ENCODE peak calls at places on chromosome 1, in six cellular contexts. H is ascending aorta, C is left ventricle myocardium inferior, L is left lung, G is heart right ventricle, J is ovary. O is an unnamed sample.

GRCh38 chr1:61054636-61055035 is 27.7 kb upstream of the NFIA start:
- DNase-seq in H (no peak), C (no peak), L (no peak), G (no peak), J (no peak), O (no peak)

GRCh38 chr1:151368000-151368744 is 4.3 kb downstream of the SELENBP1 start:
- DNase-seq in H (peak; percentile 48), C (no peak), L (no peak), G (peak; percentile 42), J (peak; percentile 69), O (no peak)

GRCh38 chr1:20495661-20496060 is 9.7 kb upstream of the CAMK2N1 start:
- DNase-seq in H (no peak), C (no peak), L (no peak), G (no peak), J (no peak), O (no peak)

GRCh38 chr1:84740050-84740714 is 49.9 kb upstream of the SSX2IP start:
- DNase-seq in H (no peak), C (no peak), L (no peak), G (no peak), J (no peak), O (no peak)

GRCh38 chr1:235295902-235296350 is 32.1 kb downstream of the ARID4B start:
- DNase-seq in H (no peak), C (no peak), L (no peak), G (no peak), J (no peak), O (no peak)

GRCh38 chr1:8939362-8939995 is 6.2 kb upstream of the CA6 start:
- DNase-seq in H (no peak), C (no peak), L (no peak), G (no peak), J (no peak), O (no peak)

GRCh38 chr1:242477944-242478343 is 46.6 kb downstream of the PLD5 start:
- DNase-seq in H (no peak), C (no peak), L (no peak), G (no peak), J (no peak), O (no peak)

GRCh38 chr1:78468511-78468910 is 22.3 kb upstream of the PTGFR start:
- DNase-seq in H (no peak), C (no peak), L (no peak), G (no peak), J (no peak), O (no peak)

GRCh38 chr1:88780485-88780884 is 96.4 kb downstream of the PKN2 start:
- DNase-seq in H (no peak), C (no peak), L (no peak), G (no peak), J (no peak), O (no peak)

GRCh38 chr1:232630047-232630893 is at the start of gene SIPA1L2:
- DNase-seq in H (peak; percentile 95), C (peak; percentile 95), L (peak; percentile 98), G (peak; percentile 94), J (peak; percentile 96), O (peak; percentile 97)

GRCh38 chr1:35888255-35888654 is 5.2 kb downstream of the AGO1 start:
- DNase-seq in H (no peak), C (no peak), L (no peak), G (no peak), J (no peak), O (no peak)

DNA sequence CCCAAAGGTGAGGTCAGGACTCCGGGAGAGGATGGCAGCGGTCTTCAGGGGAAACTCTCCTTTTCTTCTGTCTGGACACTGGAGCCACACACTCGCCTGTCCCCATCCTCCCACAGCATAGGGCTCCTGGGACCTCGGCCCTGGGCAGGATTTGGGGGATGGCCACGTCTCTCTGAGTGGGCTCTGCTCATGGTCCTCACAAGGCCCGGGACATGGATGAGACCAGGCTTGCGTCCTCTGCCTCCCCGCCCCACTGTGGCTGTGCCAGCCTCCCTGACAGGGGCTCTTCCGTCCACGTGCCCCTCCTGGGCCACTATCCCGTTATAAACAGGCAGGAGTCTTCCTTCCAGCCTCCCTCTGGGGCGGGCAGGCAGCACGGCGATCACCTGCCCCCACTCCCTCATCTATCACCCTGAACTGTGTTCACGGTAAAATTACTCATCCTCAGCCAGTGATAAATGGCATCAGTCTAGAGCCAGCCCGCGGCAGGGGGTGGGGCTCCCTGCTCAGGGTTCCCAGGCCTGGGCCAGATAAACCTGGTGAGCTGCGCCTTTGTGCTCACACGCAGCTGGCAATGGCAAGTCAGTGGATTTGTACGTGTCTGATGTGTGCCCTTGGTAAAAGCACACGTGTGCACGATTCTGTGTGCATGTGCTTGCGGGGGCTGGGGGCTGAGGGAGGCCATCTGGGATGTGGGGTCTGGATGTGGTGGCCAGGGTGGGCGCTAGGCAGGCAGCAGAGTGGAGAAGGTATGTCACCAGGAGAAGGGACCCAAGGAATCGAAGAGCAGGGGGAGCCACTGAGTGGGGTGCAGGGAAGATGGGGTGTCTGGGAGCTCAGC is 12.6 kb upstream of the SAMD11 start:
- DNase-seq in H (peak; percentile 50), C (no peak), L (peak; percentile 51), G (no peak), J (peak; percentile 13), O (peak; percentile 81)
- H3K4me3 ChIP-seq in H (no peak overlapping the region), C (no peak overlapping the region), L (no peak overlapping the region), G (no peak overlapping the region), J (no peak overlapping the region), O (no peak overlapping the region)

DNA sequence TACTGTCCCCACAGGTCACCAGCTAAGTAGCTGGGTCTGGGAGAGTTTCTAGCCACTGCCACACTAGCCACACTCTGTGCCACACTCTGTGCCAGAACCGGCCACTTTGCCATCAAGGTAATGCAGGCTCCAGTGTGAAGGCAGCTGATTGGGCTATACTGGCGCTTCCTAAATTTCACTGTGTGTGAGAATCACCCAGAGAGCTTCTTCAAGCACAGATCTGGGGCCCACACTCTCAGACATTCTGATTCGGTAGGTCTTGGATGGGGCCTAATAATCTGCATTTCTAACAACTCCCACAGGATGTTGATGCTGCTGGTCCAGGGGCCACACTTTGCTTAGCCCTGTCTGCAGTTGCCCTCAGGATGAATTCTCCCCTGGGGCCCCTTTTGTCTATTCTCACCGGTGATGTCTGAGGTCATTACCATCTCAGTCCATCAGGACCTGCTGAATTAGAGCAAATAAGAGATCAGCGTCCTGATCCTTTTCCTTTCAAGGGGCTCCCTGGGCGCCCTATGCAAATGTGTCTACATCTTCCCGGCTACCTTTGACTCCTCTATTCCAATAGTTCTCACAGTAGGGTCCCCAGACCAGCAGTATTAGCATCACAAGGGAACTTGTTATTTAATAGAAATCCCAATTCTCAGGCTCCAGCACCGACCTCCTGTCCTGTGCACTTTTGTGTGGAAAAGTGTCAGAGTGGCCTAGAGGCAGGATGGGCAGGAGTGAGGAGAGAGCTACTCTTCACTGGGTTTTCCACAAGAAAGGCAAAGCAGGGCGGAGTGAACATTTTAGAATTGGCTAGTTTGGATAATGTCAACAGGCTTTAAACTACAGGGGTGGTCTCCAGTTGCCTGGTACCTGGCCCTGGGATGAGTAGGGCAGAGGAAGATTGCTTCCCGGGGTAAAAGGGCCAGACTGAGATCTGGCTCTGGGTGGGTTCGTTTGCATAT is 24.7 kb upstream of the LRRN2 start:
- DNase-seq in H (no peak), C (no peak), L (no peak), G (no peak), J (no peak), O (no peak)
- H3K27ac ChIP-seq in H (no peak overlapping the region), C (no peak overlapping the region), L (no peak overlapping the region), G (no peak overlapping the region), J (no peak overlapping the region), O (no peak overlapping the region)

DNA sequence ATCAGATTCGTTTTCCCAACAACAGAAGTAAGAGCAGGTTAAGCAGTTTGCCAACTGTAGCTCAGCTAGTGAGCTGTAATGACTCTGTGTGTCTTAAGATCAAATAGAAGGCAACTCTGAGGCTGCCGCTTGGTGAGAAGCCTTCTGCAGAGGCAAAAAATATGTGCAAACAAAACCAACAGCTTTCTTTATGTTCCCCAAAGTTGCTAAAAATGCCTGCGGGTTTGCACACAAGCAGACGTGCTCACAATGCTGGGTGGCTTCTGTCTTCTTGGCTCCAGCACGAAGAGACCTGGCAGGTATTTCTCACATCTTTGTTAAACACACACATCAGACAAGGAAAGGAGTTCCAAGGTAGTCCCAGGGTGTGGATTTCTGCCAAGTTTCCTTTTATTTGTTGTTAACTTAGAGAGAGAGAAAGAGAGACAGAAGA is 158.9 kb upstream of the JUN start:
- DNase-seq in H (no peak), C (no peak), L (no peak), G (no peak), J (no peak), O (no peak)
- H3K4me3 ChIP-seq in H (no peak overlapping the region), C (no peak overlapping the region), L (no peak overlapping the region), G (no peak overlapping the region), J (no peak overlapping the region), O (no peak overlapping the region)

GRCh38 chr1:237258871-237259270 is 216.9 kb downstream of the RYR2 start:
- DNase-seq in H (peak; percentile 83), C (peak; percentile 37), L (no peak), G (peak; percentile 78), J (peak; percentile 83), O (no peak)

GRCh38 chr1:237261198-237261597 is 219.2 kb downstream of the RYR2 start:
- DNase-seq in H (no peak), C (no peak), L (no peak), G (no peak), J (no peak), O (no peak)
- H3K27ac ChIP-seq in H (no peak overlapping the region), C (peak overlapping the region; percentile 81), L (no peak overlapping the region), G (no peak overlapping the region), J (no peak overlapping the region), O (no peak overlapping the region)